ENCODE peak calls at places on chromosomes 1 and 21, in four cellular contexts. L is activated T-helper 1 cell treated with anti-CD3 and anti-CD28 coated beads, Interleukin-12 subunit alpha, Interleukin-12 subunit beta, Interleukin-2, Interleukin-4 antibody, amounts not matched to agents 30 ng/mL and 10 ng/mL and 1 ng/mL, durations not matched to agents 14 hours and 24 hours and 36 hours; G is foreskin fibroblast; F is T-helper 2 cell. D is an unnamed sample.

GRCh38 chr1:36232212-36233031 is 8.2 kb downstream of the THRAP3 start:
- DNase-seq in L (no peak), G (no peak), F (no peak), D (no peak)

GRCh38 chr1:209433649-209434031 is 149.9 kb upstream of the CAMK1G start:
- DNase-seq in L (no peak), G (no peak), F (no peak), D (no peak)

GRCh38 chr1:21687081-21687529 is 17.9 kb upstream of the RAP1GAP start:
- DNase-seq in L (no peak), G (no peak), F (no peak), D (no peak)

GRCh38 chr1:59682405-59683080 is 132.2 kb upstream of the HOOK1 start:
- DNase-seq in L (no peak), G (no peak), F (no peak), D (peak)

GRCh38 chr1:47755368-47755990 is 241.7 kb downstream of the TRABD2B start:
- DNase-seq in L (peak), G (no peak), F (peak), D (no peak)

GRCh38 chr1:68459796-68460195 is 10.0 kb upstream of the RPE65 start:
- DNase-seq in L (no peak), G (peak), F (no peak), D (peak)

GRCh38 chr21:44800971-44801467 is 601 bp downstream of the UBE2G2 start:
- DNase-seq in L (no peak), G (peak), F (no peak), D (no peak)

GRCh38 chr1:67236277-67236676 is 70.0 kb downstream of the IL23R start:
- DNase-seq in L (no peak), G (no peak), F (no peak), D (no peak)

GRCh38 chr1:209583408-209583807 is at the start of gene CAMK1G:
- DNase-seq in L (no peak), G (peak), F (no peak), D (peak)

GRCh38 chr1:201696217-201696761 is 132.7 kb upstream of the IPO9 start:
- DNase-seq in L (no peak), G (peak), F (no peak), D (peak)

GRCh38 chr1:53207726-53208125 is 11.1 kb downstream of the CPT2 start:
- DNase-seq in L (no peak), G (peak), F (no peak), D (no peak)

GRCh38 chr1:2821970-2822620 is 20.6 kb upstream of the TTC34 start:
- DNase-seq in L (no peak), G (no peak), F (no peak), D (no peak)

GRCh38 chr1:2859881-2860430 is 58.5 kb upstream of the TTC34 start:
- DNase-seq in L (no peak), G (no peak), F (no peak), D (no peak)

D was measured in brain microvascular endothelial cell.